ENCODE peak calls at places on chromosome 22, in seven cellular contexts. E is activated CD4-positive, alpha-beta T cell treated with anti-CD3 and anti-CD28 coated beads for 36 hours; G is left ventricle myocardium superior; A is stimulated activated naive CD4-positive, alpha-beta T cell; H is cardiac fibroblast; Z is stimulated activated effector memory CD8-positive, alpha-beta T cell treated with anti-CD3 and anti-CD28 coated beads, Interleukin-12 subunit alpha, Interleukin-12 subunit beta, amount 100 ng/mL, for 72 hours; U is brain microvascular endothelial cell. W is an unnamed sample.

GRCh38 chr22:29079218-29079901 is 6.5 kb downstream of the KREMEN1 start:
- DNase-seq in E (no peak), G (no peak), A (no peak), H (no peak), Z (no peak), U (no peak), W (no peak)

GRCh38 chr22:40541300-40541699 is 95.2 kb downstream of the MRTFA start:
- DNase-seq in E (peak), G (no peak), A (no peak), H (no peak), Z (no peak), U (no peak), W (no peak)

GRCh38 chr22:43269325-43270040 is 73.7 kb downstream of the SCUBE1 start:
- DNase-seq in E (no peak), G (no peak), A (no peak), H (no peak), Z (no peak), U (no peak), W (no peak)

GRCh38 chr22:27772370-27773235 is 29.0 kb downstream of the MN1 start:
- DNase-seq in E (no peak), G (no peak), A (no peak), H (no peak), Z (no peak), U (no peak), W (no peak)

GRCh38 chr22:17410576-17410975 is 41.3 kb downstream of the CECR2 start:
- DNase-seq in E (no peak), G (no peak), A (no peak), H (peak), Z (no peak), U (no peak), W (no peak)

GRCh38 chr22:29434288-29434687 is 4.1 kb upstream of the RFPL1 start:
- DNase-seq in E (no peak), G (no peak), A (no peak), H (no peak), Z (no peak), U (no peak), W (no peak)

GRCh38 chr22:48660795-48661740 is 1166.6 kb downstream of the BRD1 start:
- DNase-seq in E (no peak), G (peak), A (no peak), H (no peak), Z (no peak), U (no peak), W (no peak)

GRCh38 chr22:41341990-41342389 is 39.8 kb upstream of the TEF start:
- DNase-seq in E (peak), G (no peak), A (no peak), H (peak), Z (no peak), U (no peak), W (no peak)

GRCh38 chr22:46078241-46079092 is 71.9 kb upstream of the PPARA start:
- DNase-seq in E (no peak), G (peak), A (no peak), H (peak), Z (no peak), U (no peak), W (no peak)

GRCh38 chr22:36830601-36831000 is 13.8 kb upstream of the PVALB start:
- DNase-seq in E (no peak), G (no peak), A (no peak), H (no peak), Z (no peak), U (no peak), W (no peak)

W was measured in effector CD8-positive, alpha-beta T cell.